ENCODE peak calls at places on chromosomes 16 and 17, in six cellular contexts. J is mesendoderm, V is neuronal stem cell, A is IMR-90, M is H9, X is mesenchymal stem cell. W is an unnamed sample.

GRCh38 chr17:19457046-19457445 is 46.0 kb downstream of the RNF112 start:
- DNase-seq in J (no peak), V (no peak), A (no peak), M (no peak), X (no peak), W (no peak)

GRCh38 chr16:10749680-10750035 is 6.0 kb downstream of the NUBP1 start:
- DNase-seq in J (no peak), V (no peak), A (peak; percentile 55), M (no peak), X (peak; percentile 76), W (peak; percentile 9)

GRCh38 chr17:45770632-45771472 is 13.3 kb upstream of the CRHR1 start:
- DNase-seq in J (peak; percentile 71), V (peak; percentile 73), A (no peak), M (peak; percentile 76), X (no peak), W (no peak)

GRCh38 chr16:77780378-77780837 is 8.0 kb upstream of the VAT1L start:
- DNase-seq in J (peak; percentile 46), V (no peak), A (peak; percentile 98), M (no peak), X (peak; percentile 96), W (peak; percentile 17)

GRCh38 chr16:11610121-11610505 is 23.4 kb upstream of the LITAF start:
- DNase-seq in J (no peak), V (no peak), A (no peak), M (no peak), X (no peak), W (no peak)

GRCh38 chr16:19429271-19429670 is 11.6 kb downstream of the TMC5 start:
- DNase-seq in J (no peak), V (no peak), A (no peak), M (no peak), X (no peak), W (no peak)

GRCh38 chr17:42798383-42799380 is at the start of the genes CNTD1 and COA3:
- DNase-seq in J (peak; percentile 94), V (peak; percentile 77), A (peak; percentile 80), M (peak; percentile 96), X (peak; percentile 86), W (peak; percentile 90)

GRCh38 chr17:41065829-41066624 is at the start of gene KRTAP2-4:
- DNase-seq in J (no peak), V (no peak), A (peak; percentile 98), M (no peak), X (peak; percentile 90), W (peak; percentile 77)

GRCh38 chr16:56362057-56362655 is 63.2 kb downstream of the AMFR start:
- DNase-seq in J (no peak), V (no peak), A (no peak), M (no peak), X (no peak), W (no peak)

GRCh38 chr16:48123104-48123788 is 32.5 kb downstream of the ABCC12 start:
- DNase-seq in J (peak; percentile 88), V (no peak), A (peak; percentile 100), M (no peak), X (peak; percentile 96), W (peak; percentile 80)

GRCh38 chr16:48102083-48103008 is 53.4 kb downstream of the ABCC12 start:
- DNase-seq in J (no peak), V (no peak), A (no peak), M (no peak), X (no peak), W (no peak)

GRCh38 chr17:29036584-29036983 is 6.4 kb upstream of the PIPOX start:
- DNase-seq in J (no peak), V (no peak), A (no peak), M (peak; percentile 67), X (no peak), W (no peak)

GRCh38 chr17:75498019-75498725 is 17.2 kb downstream of the CASKIN2 start:
- DNase-seq in J (no peak), V (no peak), A (no peak), M (no peak), X (no peak), W (no peak)

GRCh38 chr16:85728879-85729278 is 22.0 kb downstream of the C16orf74 start:
- DNase-seq in J (peak; percentile 57), V (no peak), A (no peak), M (peak; percentile 67), X (no peak), W (no peak)

GRCh38 chr17:76550712-76551615 is 11.1 kb downstream of the PRCD start:
- DNase-seq in J (peak; percentile 51), V (no peak), A (peak; percentile 54), M (peak; percentile 49), X (peak; percentile 73), W (peak; percentile 65)

GRCh38 chr16:89044394-89045180 is 49.1 kb upstream of the ACSF3 start:
- DNase-seq in J (no peak), V (no peak), A (no peak), M (no peak), X (no peak), W (no peak)

GRCh38 chr17:14019186-14019956 is 49.9 kb upstream of the COX10 start:
- DNase-seq in J (no peak), V (no peak), A (peak; percentile 57), M (no peak), X (peak; percentile 54), W (no peak)
- H3K23ac ChIP-seq in J (no peak overlapping the region), V (peak overlapping the region; percentile 89), A (no peak overlapping the region), M (no peak overlapping the region), X (no peak overlapping the region), W (no peak overlapping the region)

GRCh38 chr16:8730335-8730915 is 56.0 kb downstream of the ABAT start:
- DNase-seq in J (no peak), V (no peak), A (no peak), M (no peak), X (no peak), W (no peak)
- H3K23ac ChIP-seq in J (no peak overlapping the region), V (no peak overlapping the region), A (no peak overlapping the region), M (no peak overlapping the region), X (no peak overlapping the region), W (no peak overlapping the region)

GRCh38 chr17:63221941-63222340 is 224.2 kb downstream of the CYB561 start:
- DNase-seq in J (no peak), V (no peak), A (no peak), M (no peak), X (no peak), W (peak; percentile 26)
- H3K23ac ChIP-seq in J (no peak overlapping the region), V (no peak overlapping the region), A (no peak overlapping the region), M (no peak overlapping the region), X (no peak overlapping the region), W (no peak overlapping the region)

GRCh38 chr17:74330446-74330845 is 4.4 kb downstream of the KIF19 start:
- DNase-seq in J (no peak), V (no peak), A (no peak), M (no peak), X (no peak), W (no peak)

GRCh38 chr17:74332017-74332650 is 6.1 kb downstream of the KIF19 start:
- DNase-seq in J (no peak), V (no peak), A (no peak), M (no peak), X (no peak), W (no peak)

GRCh38 chr17:74328487-74328886 is 2.5 kb downstream of the KIF19 start:
- DNase-seq in J (no peak), V (no peak), A (no peak), M (no peak), X (no peak), W (no peak)

GRCh38 chr17:74326506-74326905 is 480 bp downstream of the KIF19 start:
- DNase-seq in J (no peak), V (no peak), A (no peak), M (no peak), X (no peak), W (no peak)

DNA sequence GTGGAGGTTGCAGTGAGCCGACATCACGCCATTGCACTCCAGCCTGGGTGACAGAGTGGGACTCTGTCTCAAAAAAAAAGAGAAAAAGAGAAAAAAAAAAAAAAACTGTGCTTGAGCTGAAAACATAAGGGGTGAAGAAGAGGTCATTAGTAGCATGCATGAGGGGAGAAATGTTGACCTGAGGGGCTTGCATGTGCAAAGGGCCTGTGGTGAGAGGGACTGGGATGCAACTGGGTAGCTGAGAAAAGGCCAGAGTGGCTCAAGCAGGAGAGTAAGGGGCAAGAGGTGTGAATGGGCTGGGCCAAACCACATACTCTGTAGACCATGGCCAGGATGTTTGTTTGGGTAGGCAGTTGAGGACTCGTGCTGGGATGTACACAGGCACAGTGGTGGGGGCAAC is 3.4 kb downstream of the KIF19 start:
- DNase-seq in J (no peak), V (no peak), A (no peak), M (no peak), X (no peak), W (no peak)
- H3K23ac ChIP-seq in J (no peak overlapping the region), V (no peak overlapping the region), A (no peak overlapping the region), M (no peak overlapping the region), X (no peak overlapping the region), W (no peak overlapping the region)

GRCh38 chr16:935684-936083 is 35.1 kb downstream of the LMF1 start:
- DNase-seq in J (no peak), V (no peak), A (no peak), M (no peak), X (no peak), W (peak; percentile 14)
- H3K23ac ChIP-seq in J (no peak overlapping the region), V (no peak overlapping the region), A (no peak overlapping the region), M (no peak overlapping the region), X (no peak overlapping the region), W (no peak overlapping the region)

W was measured in trophoblast cell.